ENCODE peak calls at places on chromosomes 1 and 21, in eight cellular contexts. O is heart right ventricle, T is fibroblast of pulmonary artery, U is spleen, Q is GM12865, D is lower lobe of right lung, J is Panc1, S is GM13977. P is an unnamed sample.

GRCh38 chr1:204545202-204545601 is 29.0 kb downstream of the MDM4 start:
- DNase-seq in O (no peak), S (no peak), U (no peak), J (no peak), T (peak), D (no peak), Q (no peak), P (no peak)

GRCh38 chr1:39469150-39469549 is 22.3 kb upstream of the BMP8A start:
- DNase-seq in Q (no peak), S (no peak), O (no peak), U (no peak), J (no peak), T (no peak), D (no peak), P (no peak)

GRCh38 chr1:6170742-6171201 is 9.3 kb downstream of the CHD5 start:
- DNase-seq in Q (no peak), D (no peak), U (no peak), O (no peak), S (no peak), T (no peak), J (no peak), P (no peak)

GRCh38 chr21:31354604-31355443 is 10.8 kb upstream of the TIAM1 start:
- DNase-seq in O (no peak), T (peak), U (no peak), J (peak), D (no peak), Q (peak), S (no peak), P (no peak)

GRCh38 chr1:21956720-21957552 is 19.8 kb upstream of the HSPG2 start:
- DNase-seq in J (no peak), D (peak), Q (no peak), T (peak), U (no peak), S (peak), O (peak), P (no peak)

GRCh38 chr1:235995511-235995910 is 69.4 kb downstream of the NID1 start:
- DNase-seq in S (no peak), T (no peak), D (no peak), U (no peak), Q (no peak), J (no peak), O (no peak), P (no peak)

GRCh38 chr1:205476648-205477047 is 20.8 kb upstream of the BLACAT1 start:
- DNase-seq in O (no peak), T (no peak), U (no peak), Q (no peak), D (no peak), J (no peak), S (no peak), P (no peak)

GRCh38 chr1:1273535-1274298 is at the start of gene UBE2J2:
- DNase-seq in D (peak), S (peak), T (peak), U (peak), O (peak), J (no peak), Q (peak), P (peak)

GRCh38 chr1:23125489-23125888 is 43.2 kb downstream of the LUZP1 start:
- DNase-seq in J (no peak), S (no peak), Q (no peak), T (no peak), D (no peak), U (no peak), O (no peak), P (no peak)

GRCh38 chr21:32457360-32457840 is 44.9 kb downstream of the EVA1C start:
- DNase-seq in Q (no peak), O (peak), S (no peak), T (peak), U (peak), D (peak), J (no peak), P (no peak)
- TF ChIP-seq CTCF in Q (no peak), O (peak), S (no peak), T (peak), U (no peak), D (no peak), J (no peak), P (no peak)

DNA sequence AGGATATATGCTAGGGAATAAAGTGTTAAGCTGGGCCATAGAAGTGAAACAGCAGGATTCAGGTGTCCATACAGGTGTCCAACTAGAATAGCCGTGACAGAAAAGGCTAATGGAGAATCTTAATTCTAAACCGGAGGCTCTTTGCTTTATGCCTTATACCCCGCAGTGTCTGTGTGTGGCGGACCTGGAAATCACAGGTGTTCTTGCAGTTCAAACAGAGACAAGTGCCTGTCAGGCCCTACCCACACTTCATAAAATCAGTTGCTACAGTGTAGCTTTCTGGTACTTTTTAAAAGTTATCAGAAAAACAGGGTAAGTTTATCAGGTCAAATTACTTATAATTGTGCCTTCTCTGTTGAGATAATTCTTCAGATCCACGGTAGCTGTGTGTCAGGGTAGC is 293.9 kb downstream of the LRRC7 start:
- DNase-seq in T (no peak), U (no peak), S (no peak), D (no peak), J (no peak), O (no peak), Q (no peak), P (no peak)
- TF ChIP-seq CTCF in T (no peak), U (no peak), S (no peak), D (no peak), J (no peak), O (no peak), Q (no peak), P (no peak)

DNA sequence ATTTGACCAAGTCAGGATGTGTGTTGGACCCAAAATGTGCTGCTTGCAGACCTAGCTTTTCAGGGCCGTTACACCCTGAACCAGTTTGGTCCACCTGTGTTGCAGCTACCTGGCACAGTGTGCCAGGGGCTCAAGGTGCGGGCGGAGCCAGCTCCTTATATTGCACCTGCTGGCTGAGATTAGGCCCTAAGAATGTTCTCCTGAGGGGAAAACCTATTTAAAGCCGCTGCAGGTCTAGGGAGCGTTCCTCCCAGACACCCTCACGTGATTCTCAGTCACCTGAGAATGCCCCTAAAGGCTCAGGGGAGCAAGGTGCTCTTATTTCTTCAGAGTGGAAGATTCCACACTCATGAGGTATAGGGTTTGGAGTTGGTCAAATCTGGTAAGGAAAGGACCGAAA is 12.0 kb downstream of the GSTM3 start:
- DNase-seq in J (no peak), Q (no peak), T (no peak), S (no peak), D (no peak), O (no peak), U (no peak), P (no peak)
- TF ChIP-seq CTCF in J (no peak), Q (no peak), T (no peak), S (no peak), D (no peak), O (no peak), U (no peak), P (no peak)

GRCh38 chr1:214321686-214322453 is 40.9 kb downstream of the SMYD2 start:
- DNase-seq in D (no peak), O (no peak), S (peak), T (no peak), U (no peak), Q (peak), J (no peak), P (no peak)

GRCh38 chr1:214318356-214318755 is 37.4 kb downstream of the SMYD2 start:
- DNase-seq in O (no peak), S (no peak), J (no peak), D (no peak), U (no peak), Q (peak), T (peak), P (no peak)

GRCh38 chr1:214317734-214318133 is 36.8 kb downstream of the SMYD2 start:
- DNase-seq in D (no peak), T (no peak), O (no peak), J (no peak), S (no peak), U (no peak), Q (no peak), P (no peak)

GRCh38 chr1:214318956-214319355 is 38.0 kb downstream of the SMYD2 start:
- DNase-seq in D (no peak), S (no peak), U (peak), J (no peak), O (no peak), T (no peak), Q (no peak), P (no peak)

DNA sequence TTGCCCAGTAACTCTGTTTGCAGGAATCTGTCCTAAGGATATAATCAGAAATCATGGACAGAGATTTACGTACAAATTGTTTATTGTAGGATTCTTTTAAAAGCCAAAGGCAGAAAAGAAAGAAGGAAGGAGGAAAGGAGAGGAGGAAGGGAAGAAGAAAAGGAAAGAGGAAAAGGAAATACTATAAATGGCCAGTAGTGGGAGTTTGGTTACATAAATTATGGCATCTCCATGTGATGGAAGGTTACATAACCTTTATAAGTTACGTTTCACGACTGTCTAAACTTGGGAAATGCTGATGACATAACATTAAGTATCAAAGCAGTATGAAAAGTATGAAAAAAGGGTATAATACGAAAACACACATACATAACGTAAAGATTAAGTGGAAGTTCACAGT is 39.0 kb downstream of the SMYD2 start:
- DNase-seq in D (no peak), U (no peak), S (no peak), T (no peak), J (no peak), O (no peak), Q (no peak), P (no peak)
- TF ChIP-seq CTCF in D (peak), U (no peak), S (no peak), T (peak), J (peak), O (peak), Q (no peak), P (no peak)

GRCh38 chr1:54359393-54360162 is 46.6 kb downstream of the SSBP3 start:
- DNase-seq in J (no peak), O (no peak), D (no peak), U (no peak), T (no peak), S (no peak), Q (no peak), P (no peak)

GRCh38 chr1:54362881-54363340 is 43.3 kb downstream of the SSBP3 start:
- DNase-seq in J (no peak), O (no peak), U (no peak), D (no peak), S (no peak), T (peak), Q (no peak), P (no peak)

GRCh38 chr1:54363925-54364324 is 42.3 kb downstream of the SSBP3 start:
- DNase-seq in U (no peak), S (no peak), O (no peak), D (no peak), Q (no peak), J (no peak), T (no peak), P (no peak)

GRCh38 chr1:54360165-54361005 is 45.8 kb downstream of the SSBP3 start:
- DNase-seq in J (no peak), S (no peak), U (no peak), D (no peak), O (no peak), T (no peak), Q (no peak), P (no peak)

GRCh38 chr1:54361342-54361741 is 44.9 kb downstream of the SSBP3 start:
- DNase-seq in J (no peak), O (no peak), U (no peak), D (no peak), S (no peak), T (no peak), Q (no peak), P (no peak)
- TF ChIP-seq CTCF in J (no peak), O (peak), U (no peak), D (no peak), S (no peak), T (no peak), Q (no peak), P (no peak)

GRCh38 chr1:101520302-101520701 is 283.5 kb downstream of the S1PR1 start:
- DNase-seq in S (peak), U (no peak), T (peak), J (peak), D (no peak), O (peak), Q (peak), P (peak)
- TF ChIP-seq CTCF in S (peak), U (no peak), T (peak), J (peak), D (peak), O (peak), Q (peak), P (peak)

DNA sequence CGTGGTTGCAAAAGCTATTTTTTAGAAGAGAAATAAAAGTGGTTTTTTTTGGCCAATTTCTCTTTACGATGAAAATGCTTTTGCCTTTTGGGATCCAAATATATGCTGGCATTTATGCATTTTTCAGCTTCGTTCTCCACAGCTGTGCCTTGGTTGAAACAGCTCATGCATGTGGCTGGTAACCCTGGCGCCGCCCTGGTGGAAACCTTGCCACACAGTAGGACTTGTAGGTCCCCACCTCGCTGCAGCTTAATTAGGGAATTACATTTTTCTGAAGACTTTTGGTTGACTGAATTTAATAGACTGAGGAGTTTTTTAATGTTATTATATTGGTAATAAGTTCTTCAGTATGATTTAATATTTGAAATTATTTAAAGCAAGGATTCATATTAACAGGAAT is 12.7 kb upstream of the PCP4 start:
- DNase-seq in U (no peak), J (no peak), S (no peak), T (no peak), Q (no peak), D (no peak), O (no peak), P (no peak)
- TF ChIP-seq CTCF in U (no peak), J (no peak), S (no peak), T (no peak), Q (no peak), D (no peak), O (no peak), P (no peak)

GRCh38 chr21:22573834-22574233 is 1575.6 kb downstream of the NCAM2 start:
- DNase-seq in J (no peak), S (no peak), Q (no peak), D (no peak), U (no peak), T (no peak), O (no peak), P (no peak)

DNA sequence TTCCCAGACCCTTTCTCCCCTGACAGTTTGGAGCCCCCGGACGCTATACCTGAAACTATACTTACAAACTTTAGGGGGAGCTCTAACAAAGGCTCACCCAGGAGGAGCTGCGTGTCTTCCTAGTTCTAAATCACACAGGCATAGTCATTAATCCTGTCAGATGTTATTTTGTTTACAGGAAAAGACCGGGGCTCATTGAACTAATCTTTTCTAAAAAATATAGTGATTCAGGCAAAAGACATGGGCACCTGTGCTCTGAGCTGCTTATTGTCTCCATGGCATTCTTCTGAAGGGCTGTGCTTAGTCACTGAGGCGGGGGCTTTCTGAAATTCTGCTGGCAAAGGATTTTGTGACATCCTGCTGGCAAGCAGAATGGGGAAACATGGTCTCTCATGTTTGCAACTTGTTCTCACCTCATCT is 1577.0 kb downstream of the NCAM2 start:
- DNase-seq in Q (no peak), U (no peak), O (no peak), T (peak), S (no peak), J (no peak), D (no peak), P (peak)
- TF ChIP-seq CTCF in Q (no peak), U (no peak), O (peak), T (peak), S (no peak), J (peak), D (peak), P (peak)

DNA sequence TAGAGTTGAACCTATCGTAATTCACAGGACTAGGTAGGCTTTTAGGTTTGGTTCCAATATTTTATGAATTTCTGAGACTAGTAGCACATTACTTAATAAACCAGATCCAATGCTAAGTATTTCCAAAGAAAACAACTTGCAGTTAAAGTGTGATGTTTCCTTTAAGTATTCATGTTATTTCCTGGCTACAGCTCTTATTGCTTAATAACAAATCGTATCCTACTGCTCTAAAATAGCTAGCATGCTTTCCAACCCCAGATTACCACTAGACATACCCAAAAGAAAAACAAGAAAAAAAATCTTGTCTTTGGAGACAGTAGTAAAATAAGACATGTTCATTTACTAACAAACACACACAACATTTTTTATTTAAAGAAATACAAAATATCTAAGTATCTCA is 898 bp downstream of the KRTAP27-1 start:
- DNase-seq in T (peak), S (no peak), U (no peak), O (no peak), D (no peak), Q (no peak), J (no peak), P (no peak)
- TF ChIP-seq CTCF in T (no peak), S (no peak), U (no peak), O (no peak), D (no peak), Q (no peak), J (no peak), P (no peak)